ENCODE peak calls at places on chromosomes 1 and 21, in five cellular contexts. One of them, this sample, is unnamed.

GRCh38 chr1:86865973-86866637 is 47.8 kb downstream of the SELENOF start:
- DNase-seq in LHCN-M2: no peak
- DNase-seq in left ventricle myocardium superior: no peak
- DNase-seq in HFF-Myc: no peak
- DNase-seq in HEK293T: no peak
- DNase-seq in this sample: no peak

GRCh38 chr1:203682401-203683383 is 56.1 kb downstream of the ATP2B4 start:
- DNase-seq in HEK293T: no peak
- DNase-seq in LHCN-M2: no peak
- DNase-seq in left ventricle myocardium superior: no peak
- DNase-seq in HFF-Myc: no peak
- DNase-seq in this sample: no peak

GRCh38 chr1:231442735-231443134 is 20.6 kb upstream of the EGLN1 start:
- DNase-seq in left ventricle myocardium superior: no peak
- DNase-seq in HEK293T: no peak
- DNase-seq in HFF-Myc: no peak
- DNase-seq in LHCN-M2: peak
- DNase-seq in this sample: no peak

GRCh38 chr1:235918032-235918431 is 51.3 kb upstream of the LYST start:
- DNase-seq in HEK293T: no peak
- DNase-seq in HFF-Myc: no peak
- DNase-seq in LHCN-M2: no peak
- DNase-seq in left ventricle myocardium superior: no peak
- DNase-seq in this sample: no peak

GRCh38 chr1:224080082-224080774 is 33.7 kb upstream of the FBXO28 start:
- DNase-seq in LHCN-M2: peak
- DNase-seq in left ventricle myocardium superior: no peak
- DNase-seq in HEK293T: no peak
- DNase-seq in HFF-Myc: no peak
- DNase-seq in this sample: no peak

GRCh38 chr1:10544239-10544638 is 69.5 kb downstream of the PEX14 start:
- DNase-seq in left ventricle myocardium superior: no peak
- DNase-seq in HFF-Myc: no peak
- DNase-seq in HEK293T: no peak
- DNase-seq in LHCN-M2: no peak
- DNase-seq in this sample: no peak

GRCh38 chr1:230365723-230366307 is 60.3 kb downstream of the PGBD5 start:
- DNase-seq in HFF-Myc: no peak
- DNase-seq in HEK293T: peak
- DNase-seq in LHCN-M2: no peak
- DNase-seq in left ventricle myocardium superior: no peak
- DNase-seq in this sample: no peak

GRCh38 chr21:39048064-39048463 is 135.2 kb downstream of the PSMG1 start:
- DNase-seq in HFF-Myc: no peak
- DNase-seq in LHCN-M2: no peak
- DNase-seq in left ventricle myocardium superior: no peak
- DNase-seq in HEK293T: peak
- DNase-seq in this sample: peak

GRCh38 chr1:38268226-38268625 is 221.6 kb upstream of the POU3F1 start:
- DNase-seq in HFF-Myc: no peak
- DNase-seq in LHCN-M2: no peak
- DNase-seq in HEK293T: no peak
- DNase-seq in left ventricle myocardium superior: no peak
- DNase-seq in this sample: no peak

GRCh38 chr1:174018565-174018964 is 3.6 kb downstream of the RC3H1 start:
- DNase-seq in left ventricle myocardium superior: no peak
- DNase-seq in LHCN-M2: no peak
- DNase-seq in HFF-Myc: no peak
- DNase-seq in HEK293T: no peak
- DNase-seq in this sample: no peak

GRCh38 chr1:109632671-109633346 is 13.2 kb downstream of the AMPD2 start:
- DNase-seq in left ventricle myocardium superior: peak
- DNase-seq in LHCN-M2: no peak
- DNase-seq in HEK293T: no peak
- DNase-seq in HFF-Myc: no peak
- DNase-seq in this sample: no peak

GRCh38 chr1:48492392-48492791 is 20.4 kb upstream of the SPATA6 start:
- DNase-seq in HFF-Myc: no peak
- DNase-seq in HEK293T: no peak
- DNase-seq in left ventricle myocardium superior: peak
- DNase-seq in LHCN-M2: peak
- DNase-seq in this sample: no peak

GRCh38 chr1:19646366-19646765 is 2.3 kb downstream of the NBL1 start:
- DNase-seq in left ventricle myocardium superior: no peak
- DNase-seq in HFF-Myc: no peak
- DNase-seq in HEK293T: no peak
- DNase-seq in LHCN-M2: no peak
- DNase-seq in this sample: no peak

GRCh38 chr1:64915381-64916274 is 50.7 kb downstream of the JAK1 start:
- DNase-seq in HEK293T: no peak
- DNase-seq in left ventricle myocardium superior: no peak
- DNase-seq in LHCN-M2: peak
- DNase-seq in HFF-Myc: no peak
- DNase-seq in this sample: no peak

GRCh38 chr1:231161711-231162299 is at the start of gene TRIM67:
- DNase-seq in HEK293T: peak
- DNase-seq in left ventricle myocardium superior: peak
- DNase-seq in HFF-Myc: no peak
- DNase-seq in LHCN-M2: peak
- DNase-seq in this sample: no peak

GRCh38 chr1:24202987-24203386 is 15.9 kb upstream of the IFNLR1 start:
- DNase-seq in HEK293T: no peak
- DNase-seq in LHCN-M2: no peak
- DNase-seq in HFF-Myc: no peak
- DNase-seq in left ventricle myocardium superior: no peak
- DNase-seq in this sample: no peak

GRCh38 chr1:152907686-152908601 is at the start of gene IVL:
- DNase-seq in left ventricle myocardium superior: no peak
- DNase-seq in HFF-Myc: no peak
- DNase-seq in HEK293T: no peak
- DNase-seq in LHCN-M2: no peak
- DNase-seq in this sample: peak

GRCh38 chr1:204377800-204378608 is 18.3 kb upstream of the PLEKHA6 start:
- DNase-seq in left ventricle myocardium superior: peak
- DNase-seq in HEK293T: peak
- DNase-seq in LHCN-M2: no peak
- DNase-seq in HFF-Myc: no peak
- DNase-seq in this sample: no peak

GRCh38 chr1:228983231-228983660 is 248.0 kb downstream of the RHOU start:
- DNase-seq in left ventricle myocardium superior: no peak
- DNase-seq in LHCN-M2: no peak
- DNase-seq in HEK293T: no peak
- DNase-seq in HFF-Myc: no peak
- DNase-seq in this sample: no peak

GRCh38 chr1:205588691-205589445 is 42.9 kb downstream of the ELK4 start:
- DNase-seq in LHCN-M2: no peak
- DNase-seq in left ventricle myocardium superior: no peak
- DNase-seq in HFF-Myc: no peak
- DNase-seq in HEK293T: peak
- DNase-seq in this sample: no peak

GRCh38 chr1:156496211-156496761 is 4.3 kb downstream of the MEF2D start:
- DNase-seq in left ventricle myocardium superior: no peak
- DNase-seq in HEK293T: no peak
- DNase-seq in HFF-Myc: no peak
- DNase-seq in LHCN-M2: peak
- DNase-seq in this sample: peak

GRCh38 chr1:116334015-116334547 is 39.0 kb upstream of the ATP1A1 start:
- DNase-seq in left ventricle myocardium superior: peak
- DNase-seq in HFF-Myc: no peak
- DNase-seq in HEK293T: no peak
- DNase-seq in LHCN-M2: peak
- DNase-seq in this sample: no peak

GRCh38 chr1:85571181-85571540 is 9.4 kb upstream of the CCN1 start:
- DNase-seq in LHCN-M2: no peak
- DNase-seq in HEK293T: no peak
- DNase-seq in left ventricle myocardium superior: no peak
- DNase-seq in HFF-Myc: no peak
- DNase-seq in this sample: no peak

GRCh38 chr1:19429611-19430010 is 55.7 kb downstream of the CAPZB start:
- DNase-seq in HFF-Myc: no peak
- DNase-seq in LHCN-M2: no peak
- DNase-seq in HEK293T: no peak
- DNase-seq in left ventricle myocardium superior: no peak
- DNase-seq in this sample: no peak

GRCh38 chr1:44701141-44701573 is 26.6 kb downstream of the ARMH1 start:
- DNase-seq in HEK293T: no peak
- DNase-seq in LHCN-M2: no peak
- DNase-seq in HFF-Myc: no peak
- DNase-seq in left ventricle myocardium superior: no peak
- DNase-seq in this sample: no peak

GRCh38 chr1:11456970-11457369 is 22.0 kb upstream of the DISP3 start:
- DNase-seq in LHCN-M2: no peak
- DNase-seq in left ventricle myocardium superior: no peak
- DNase-seq in HEK293T: no peak
- DNase-seq in HFF-Myc: no peak
- DNase-seq in this sample: no peak

GRCh38 chr1:230359992-230360391 is 66.1 kb downstream of the PGBD5 start:
- DNase-seq in LHCN-M2: peak
- DNase-seq in HEK293T: no peak
- DNase-seq in left ventricle myocardium superior: no peak
- DNase-seq in HFF-Myc: peak
- DNase-seq in this sample: peak

GRCh38 chr1:2603521-2604155 is 17.1 kb downstream of the PRXL2B start:
- DNase-seq in HFF-Myc: no peak
- DNase-seq in HEK293T: no peak
- DNase-seq in left ventricle myocardium superior: no peak
- DNase-seq in LHCN-M2: no peak
- DNase-seq in this sample: no peak

GRCh38 chr1:154186852-154187501 is 4.9 kb downstream of the TPM3 start:
- DNase-seq in HEK293T: no peak
- DNase-seq in LHCN-M2: no peak
- DNase-seq in left ventricle myocardium superior: no peak
- DNase-seq in HFF-Myc: no peak
- DNase-seq in this sample: no peak

GRCh38 chr1:231806623-231807470 is 180.3 kb downstream of the DISC1 start:
- DNase-seq in left ventricle myocardium superior: peak
- DNase-seq in LHCN-M2: peak
- DNase-seq in HFF-Myc: no peak
- DNase-seq in HEK293T: peak
- DNase-seq in this sample: no peak

GRCh38 chr21:37986751-37987399 is 70.6 kb upstream of the KCNJ6 start:
- DNase-seq in LHCN-M2: no peak
- DNase-seq in HFF-Myc: no peak
- DNase-seq in HEK293T: no peak
- DNase-seq in left ventricle myocardium superior: no peak
- DNase-seq in this sample: no peak

GRCh38 chr21:31931644-31932469 is 59.0 kb downstream of the HUNK start:
- DNase-seq in LHCN-M2: no peak
- DNase-seq in HEK293T: no peak
- DNase-seq in HFF-Myc: no peak
- DNase-seq in left ventricle myocardium superior: no peak
- DNase-seq in this sample: no peak

GRCh38 chr1:13965770-13966398 is 265.9 kb downstream of the PRDM2 start:
- DNase-seq in LHCN-M2: peak
- DNase-seq in HEK293T: peak
- DNase-seq in left ventricle myocardium superior: peak
- DNase-seq in HFF-Myc: no peak
- DNase-seq in this sample: peak

GRCh38 chr21:45469273-45470086 is 64.5 kb downstream of the COL18A1 start:
- DNase-seq in LHCN-M2: no peak
- DNase-seq in HEK293T: no peak
- DNase-seq in HFF-Myc: no peak
- DNase-seq in left ventricle myocardium superior: peak
- DNase-seq in this sample: no peak

GRCh38 chr1:82919828-82920227 is 1079.1 kb downstream of the TTLL7 start:
- DNase-seq in HFF-Myc: no peak
- DNase-seq in HEK293T: no peak
- DNase-seq in LHCN-M2: no peak
- DNase-seq in left ventricle myocardium superior: no peak
- DNase-seq in this sample: no peak

GRCh38 chr1:163796394-163796821 is 474.7 kb downstream of the NUF2 start:
- DNase-seq in HEK293T: no peak
- DNase-seq in LHCN-M2: peak
- DNase-seq in left ventricle myocardium superior: no peak
- DNase-seq in HFF-Myc: peak
- DNase-seq in this sample: no peak

GRCh38 chr1:207155018-207155417 is 51.0 kb downstream of the C4BPA start:
- DNase-seq in HEK293T: no peak
- DNase-seq in left ventricle myocardium superior: no peak
- DNase-seq in LHCN-M2: no peak
- DNase-seq in HFF-Myc: no peak
- DNase-seq in this sample: no peak

GRCh38 chr1:8477983-8478362 is 160.1 kb downstream of the SLC45A1 start:
- DNase-seq in left ventricle myocardium superior: no peak
- DNase-seq in HEK293T: no peak
- DNase-seq in LHCN-M2: no peak
- DNase-seq in HFF-Myc: no peak
- DNase-seq in this sample: no peak

GRCh38 chr1:228988655-228989054 is 253.4 kb downstream of the RHOU start:
- DNase-seq in HFF-Myc: no peak
- DNase-seq in HEK293T: no peak
- DNase-seq in LHCN-M2: no peak
- DNase-seq in left ventricle myocardium superior: peak
- DNase-seq in this sample: no peak

GRCh38 chr1:55626326-55626725 is 411.2 kb upstream of the USP24 start:
- DNase-seq in left ventricle myocardium superior: no peak
- DNase-seq in HEK293T: no peak
- DNase-seq in HFF-Myc: no peak
- DNase-seq in LHCN-M2: no peak
- DNase-seq in this sample: no peak

This sample was measured in retinal pigment epithelial cell.